ENCODE peak calls at places on chromosomes 5 and 9, in five cellular contexts. One of them, this sample, is unnamed.
A peak's percentile ranks its signal among the peaks of the same experiment; 100 is the strongest.

GRCh38 chr5:83265318-83265717 is 188.0 kb downstream of the XRCC4 start:
- DNase-seq in CD8-positive, alpha-beta T cell: no peak
- DNase-seq in breast epithelium: no peak
- DNase-seq in amygdala: no peak
- DNase-seq in stimulated activated CD8-positive, alpha-beta memory T cell treated with anti-CD3 and anti-CD28 coated beads, Interleukin-2, amount 100 ng/mL, for 48 hours: no peak
- DNase-seq in this sample: no peak

GRCh38 chr5:65141487-65141886 is 340.2 kb downstream of the ADAMTS6 start:
- DNase-seq in stimulated activated CD8-positive, alpha-beta memory T cell treated with anti-CD3 and anti-CD28 coated beads, Interleukin-2, amount 100 ng/mL, for 48 hours: no peak
- DNase-seq in amygdala: no peak
- DNase-seq in CD8-positive, alpha-beta T cell: no peak
- DNase-seq in breast epithelium: no peak
- DNase-seq in this sample: no peak

GRCh38 chr9:10876333-10876732 is 263.5 kb upstream of the PTPRD start:
- DNase-seq in breast epithelium: no peak
- DNase-seq in CD8-positive, alpha-beta T cell: no peak
- DNase-seq in stimulated activated CD8-positive, alpha-beta memory T cell treated with anti-CD3 and anti-CD28 coated beads, Interleukin-2, amount 100 ng/mL, for 48 hours: no peak
- DNase-seq in amygdala: no peak
- DNase-seq in this sample: no peak

GRCh38 chr9:134314950-134315715 is 11.1 kb upstream of the RXRA start:
- DNase-seq in stimulated activated CD8-positive, alpha-beta memory T cell treated with anti-CD3 and anti-CD28 coated beads, Interleukin-2, amount 100 ng/mL, for 48 hours: no peak
- DNase-seq in amygdala: no peak
- DNase-seq in breast epithelium: no peak
- DNase-seq in CD8-positive, alpha-beta T cell: peak; percentile 17
- DNase-seq in this sample: no peak

GRCh38 chr5:80140496-80140895 is 105.3 kb downstream of the THBS4 start:
- DNase-seq in stimulated activated CD8-positive, alpha-beta memory T cell treated with anti-CD3 and anti-CD28 coated beads, Interleukin-2, amount 100 ng/mL, for 48 hours: peak; percentile 24
- DNase-seq in amygdala: no peak
- DNase-seq in CD8-positive, alpha-beta T cell: peak; percentile 44
- DNase-seq in breast epithelium: no peak
- DNase-seq in this sample: no peak

GRCh38 chr5:7398596-7399260 is 2.8 kb downstream of the ADCY2 start:
- DNase-seq in breast epithelium: no peak
- DNase-seq in CD8-positive, alpha-beta T cell: no peak
- DNase-seq in stimulated activated CD8-positive, alpha-beta memory T cell treated with anti-CD3 and anti-CD28 coated beads, Interleukin-2, amount 100 ng/mL, for 48 hours: no peak
- DNase-seq in amygdala: no peak
- DNase-seq in this sample: no peak

GRCh38 chr5:135253601-135254165 is 145.3 kb downstream of the MACROH2A1 start:
- DNase-seq in breast epithelium: no peak
- DNase-seq in CD8-positive, alpha-beta T cell: no peak
- DNase-seq in stimulated activated CD8-positive, alpha-beta memory T cell treated with anti-CD3 and anti-CD28 coated beads, Interleukin-2, amount 100 ng/mL, for 48 hours: no peak
- DNase-seq in amygdala: no peak
- DNase-seq in this sample: no peak

GRCh38 chr5:111225926-111226325 is 1.7 kb downstream of the CAMK4 start:
- DNase-seq in amygdala: no peak
- DNase-seq in breast epithelium: no peak
- DNase-seq in stimulated activated CD8-positive, alpha-beta memory T cell treated with anti-CD3 and anti-CD28 coated beads, Interleukin-2, amount 100 ng/mL, for 48 hours: no peak
- DNase-seq in CD8-positive, alpha-beta T cell: peak; percentile 40
- DNase-seq in this sample: no peak

GRCh38 chr9:129361196-129361595 is 183.1 kb upstream of the IER5L start:
- DNase-seq in CD8-positive, alpha-beta T cell: no peak
- DNase-seq in breast epithelium: no peak
- DNase-seq in stimulated activated CD8-positive, alpha-beta memory T cell treated with anti-CD3 and anti-CD28 coated beads, Interleukin-2, amount 100 ng/mL, for 48 hours: no peak
- DNase-seq in amygdala: no peak
- DNase-seq in this sample: no peak

GRCh38 chr9:34623386-34624235 is 3.3 kb upstream of the DCTN3 start:
- DNase-seq in stimulated activated CD8-positive, alpha-beta memory T cell treated with anti-CD3 and anti-CD28 coated beads, Interleukin-2, amount 100 ng/mL, for 48 hours: no peak
- DNase-seq in amygdala: no peak
- DNase-seq in CD8-positive, alpha-beta T cell: no peak
- DNase-seq in breast epithelium: no peak
- DNase-seq in this sample: no peak

GRCh38 chr5:124080256-124080655 is 568.3 kb downstream of the CSNK1G3 start:
- DNase-seq in CD8-positive, alpha-beta T cell: no peak
- DNase-seq in breast epithelium: no peak
- DNase-seq in stimulated activated CD8-positive, alpha-beta memory T cell treated with anti-CD3 and anti-CD28 coated beads, Interleukin-2, amount 100 ng/mL, for 48 hours: no peak
- DNase-seq in amygdala: no peak
- DNase-seq in this sample: no peak

GRCh38 chr9:15277400-15278137 is 29.4 kb downstream of the TTC39B start:
- DNase-seq in amygdala: peak; percentile 50
- DNase-seq in breast epithelium: no peak
- DNase-seq in stimulated activated CD8-positive, alpha-beta memory T cell treated with anti-CD3 and anti-CD28 coated beads, Interleukin-2, amount 100 ng/mL, for 48 hours: no peak
- DNase-seq in CD8-positive, alpha-beta T cell: no peak
- DNase-seq in this sample: no peak

GRCh38 chr5:22779499-22779898 is 73.6 kb downstream of the CDH12 start:
- DNase-seq in CD8-positive, alpha-beta T cell: no peak
- DNase-seq in breast epithelium: no peak
- DNase-seq in stimulated activated CD8-positive, alpha-beta memory T cell treated with anti-CD3 and anti-CD28 coated beads, Interleukin-2, amount 100 ng/mL, for 48 hours: no peak
- DNase-seq in amygdala: no peak
- DNase-seq in this sample: no peak

GRCh38 chr5:97480313-97480712 is 297.3 kb upstream of the RIOK2 start:
- DNase-seq in amygdala: no peak
- DNase-seq in breast epithelium: no peak
- DNase-seq in stimulated activated CD8-positive, alpha-beta memory T cell treated with anti-CD3 and anti-CD28 coated beads, Interleukin-2, amount 100 ng/mL, for 48 hours: no peak
- DNase-seq in CD8-positive, alpha-beta T cell: no peak
- DNase-seq in this sample: no peak

GRCh38 chr5:120055858-120056257 is 408.2 kb upstream of the PRR16 start:
- DNase-seq in CD8-positive, alpha-beta T cell: no peak
- DNase-seq in stimulated activated CD8-positive, alpha-beta memory T cell treated with anti-CD3 and anti-CD28 coated beads, Interleukin-2, amount 100 ng/mL, for 48 hours: no peak
- DNase-seq in amygdala: no peak
- DNase-seq in breast epithelium: no peak
- DNase-seq in this sample: no peak

GRCh38 chr5:146296245-146296644 is 42.4 kb upstream of the POU4F3 start:
- DNase-seq in breast epithelium: no peak
- DNase-seq in amygdala: no peak
- DNase-seq in stimulated activated CD8-positive, alpha-beta memory T cell treated with anti-CD3 and anti-CD28 coated beads, Interleukin-2, amount 100 ng/mL, for 48 hours: no peak
- DNase-seq in CD8-positive, alpha-beta T cell: no peak
- DNase-seq in this sample: no peak

GRCh38 chr9:81028504-81028903 is 660.8 kb downstream of the TLE1 start:
- DNase-seq in CD8-positive, alpha-beta T cell: no peak
- DNase-seq in stimulated activated CD8-positive, alpha-beta memory T cell treated with anti-CD3 and anti-CD28 coated beads, Interleukin-2, amount 100 ng/mL, for 48 hours: no peak
- DNase-seq in amygdala: no peak
- DNase-seq in breast epithelium: no peak
- DNase-seq in this sample: no peak

GRCh38 chr5:173835662-173836061 is 52.5 kb upstream of the CPEB4 start:
- DNase-seq in breast epithelium: no peak
- DNase-seq in stimulated activated CD8-positive, alpha-beta memory T cell treated with anti-CD3 and anti-CD28 coated beads, Interleukin-2, amount 100 ng/mL, for 48 hours: no peak
- DNase-seq in CD8-positive, alpha-beta T cell: no peak
- DNase-seq in amygdala: no peak
- DNase-seq in this sample: no peak

GRCh38 chr5:173321886-173322285 is 6.3 kb downstream of the STC2 start:
- DNase-seq in stimulated activated CD8-positive, alpha-beta memory T cell treated with anti-CD3 and anti-CD28 coated beads, Interleukin-2, amount 100 ng/mL, for 48 hours: no peak
- DNase-seq in amygdala: no peak
- DNase-seq in breast epithelium: no peak
- DNase-seq in CD8-positive, alpha-beta T cell: no peak
- DNase-seq in this sample: no peak

GRCh38 chr9:131656356-131657030 is 83.4 kb downstream of the RAPGEF1 start:
- DNase-seq in amygdala: peak; percentile 74
- DNase-seq in breast epithelium: no peak
- DNase-seq in CD8-positive, alpha-beta T cell: peak; percentile 87
- DNase-seq in stimulated activated CD8-positive, alpha-beta memory T cell treated with anti-CD3 and anti-CD28 coated beads, Interleukin-2, amount 100 ng/mL, for 48 hours: no peak
- DNase-seq in this sample: no peak

GRCh38 chr5:116573279-116573616 is 1.4 kb downstream of the SEMA6A start:
- DNase-seq in breast epithelium: peak; percentile 54
- DNase-seq in amygdala: peak; percentile 56
- DNase-seq in CD8-positive, alpha-beta T cell: no peak
- DNase-seq in stimulated activated CD8-positive, alpha-beta memory T cell treated with anti-CD3 and anti-CD28 coated beads, Interleukin-2, amount 100 ng/mL, for 48 hours: no peak
- DNase-seq in this sample: peak; percentile 33

GRCh38 chr5:91288517-91288916 is 94.6 kb downstream of the ARRDC3 start:
- DNase-seq in breast epithelium: no peak
- DNase-seq in stimulated activated CD8-positive, alpha-beta memory T cell treated with anti-CD3 and anti-CD28 coated beads, Interleukin-2, amount 100 ng/mL, for 48 hours: no peak
- DNase-seq in CD8-positive, alpha-beta T cell: no peak
- DNase-seq in amygdala: no peak
- DNase-seq in this sample: no peak

GRCh38 chr9:121895836-121896544 is 197.1 kb downstream of the TTLL11 start:
- DNase-seq in breast epithelium: no peak
- DNase-seq in CD8-positive, alpha-beta T cell: no peak
- DNase-seq in stimulated activated CD8-positive, alpha-beta memory T cell treated with anti-CD3 and anti-CD28 coated beads, Interleukin-2, amount 100 ng/mL, for 48 hours: no peak
- DNase-seq in amygdala: no peak
- DNase-seq in this sample: no peak

GRCh38 chr9:119052339-119053030 is 316.8 kb downstream of the BRINP1 start:
- DNase-seq in CD8-positive, alpha-beta T cell: no peak
- DNase-seq in amygdala: no peak
- DNase-seq in stimulated activated CD8-positive, alpha-beta memory T cell treated with anti-CD3 and anti-CD28 coated beads, Interleukin-2, amount 100 ng/mL, for 48 hours: no peak
- DNase-seq in breast epithelium: no peak
- DNase-seq in this sample: no peak

This sample was measured in GM12892.